ENCODE peak calls at places on chromosome 1, in ten cellular contexts. One of them, this sample, is unnamed.
A peak's percentile ranks its signal among the peaks of the same experiment; 100 is the strongest.

GRCh38 chr1:6998267-6998666 is 213.0 kb downstream of the CAMTA1 start:
- DNase-seq in esophagus muscularis mucosa: no peak
- DNase-seq in stomach: no peak
- DNase-seq in ovary: no peak
- DNase-seq in GM12878: no peak
- DNase-seq in suprapubic skin: no peak
- DNase-seq in A549: peak; percentile 13
- DNase-seq in K562: no peak
- DNase-seq in upper lobe of left lung: no peak
- DNase-seq in tibial nerve: no peak
- DNase-seq in this sample: no peak

GRCh38 chr1:34113887-34114286 is 51.1 kb downstream of the CSMD2 start:
- DNase-seq in esophagus muscularis mucosa: peak; percentile 45
- DNase-seq in stomach: no peak
- DNase-seq in ovary: no peak
- DNase-seq in GM12878: no peak
- DNase-seq in suprapubic skin: no peak
- DNase-seq in A549: peak; percentile 3
- DNase-seq in K562: no peak
- DNase-seq in upper lobe of left lung: no peak
- DNase-seq in tibial nerve: no peak
- DNase-seq in this sample: no peak

GRCh38 chr1:173489149-173489600 is 12.0 kb downstream of the PRDX6 start:
- DNase-seq in esophagus muscularis mucosa: no peak
- DNase-seq in stomach: no peak
- DNase-seq in ovary: no peak
- DNase-seq in GM12878: no peak
- DNase-seq in suprapubic skin: no peak
- DNase-seq in A549: no peak
- DNase-seq in K562: no peak
- DNase-seq in upper lobe of left lung: no peak
- DNase-seq in tibial nerve: no peak
- DNase-seq in this sample: no peak

GRCh38 chr1:152479792-152480595 is 30.6 kb upstream of the LCE5A start:
- DNase-seq in esophagus muscularis mucosa: peak; percentile 89
- DNase-seq in stomach: peak; percentile 54
- DNase-seq in ovary: peak; percentile 23
- DNase-seq in GM12878: no peak
- DNase-seq in suprapubic skin: no peak
- DNase-seq in A549: peak; percentile 61
- DNase-seq in K562: peak; percentile 65
- DNase-seq in upper lobe of left lung: peak; percentile 27
- DNase-seq in tibial nerve: peak; percentile 22
- DNase-seq in this sample: no peak

GRCh38 chr1:33348194-33348593 is 27.3 kb upstream of the A3GALT2 start:
- DNase-seq in esophagus muscularis mucosa: no peak
- DNase-seq in stomach: no peak
- DNase-seq in ovary: no peak
- DNase-seq in GM12878: no peak
- DNase-seq in suprapubic skin: no peak
- DNase-seq in A549: no peak
- DNase-seq in K562: no peak
- DNase-seq in upper lobe of left lung: no peak
- DNase-seq in tibial nerve: no peak
- DNase-seq in this sample: peak; percentile 66

GRCh38 chr1:110477041-110477440 is 26.1 kb downstream of the PROK1 start:
- DNase-seq in esophagus muscularis mucosa: no peak
- DNase-seq in stomach: no peak
- DNase-seq in ovary: no peak
- DNase-seq in GM12878: no peak
- DNase-seq in suprapubic skin: no peak
- DNase-seq in A549: peak; percentile 74
- DNase-seq in K562: no peak
- DNase-seq in upper lobe of left lung: no peak
- DNase-seq in tibial nerve: no peak
- DNase-seq in this sample: no peak

GRCh38 chr1:171486048-171486519 is 754 bp downstream of the PRRC2C start:
- DNase-seq in esophagus muscularis mucosa: no peak
- DNase-seq in stomach: peak; percentile 27
- DNase-seq in ovary: no peak
- DNase-seq in GM12878: peak; percentile 46
- DNase-seq in suprapubic skin: no peak
- DNase-seq in A549: peak; percentile 7
- DNase-seq in K562: no peak
- DNase-seq in upper lobe of left lung: peak; percentile 45
- DNase-seq in tibial nerve: peak; percentile 40
- DNase-seq in this sample: peak; percentile 64

GRCh38 chr1:64295566-64295965 is 92.1 kb downstream of the UBE2U start:
- DNase-seq in esophagus muscularis mucosa: no peak
- DNase-seq in stomach: no peak
- DNase-seq in ovary: no peak
- DNase-seq in GM12878: no peak
- DNase-seq in suprapubic skin: no peak
- DNase-seq in A549: no peak
- DNase-seq in K562: no peak
- DNase-seq in upper lobe of left lung: no peak
- DNase-seq in tibial nerve: no peak
- DNase-seq in this sample: no peak

GRCh38 chr1:207752456-207753132 is 740 bp downstream of the CD46 start:
- DNase-seq in esophagus muscularis mucosa: no peak
- DNase-seq in stomach: peak; percentile 66
- DNase-seq in ovary: peak; percentile 38
- DNase-seq in GM12878: no peak
- DNase-seq in suprapubic skin: no peak
- DNase-seq in A549: no peak
- DNase-seq in K562: peak; percentile 60
- DNase-seq in upper lobe of left lung: peak; percentile 70
- DNase-seq in tibial nerve: no peak
- DNase-seq in this sample: peak; percentile 65

GRCh38 chr1:207754942-207755689 is 3.3 kb downstream of the CD46 start:
- DNase-seq in esophagus muscularis mucosa: no peak
- DNase-seq in stomach: no peak
- DNase-seq in ovary: no peak
- DNase-seq in GM12878: no peak
- DNase-seq in suprapubic skin: no peak
- DNase-seq in A549: no peak
- DNase-seq in K562: no peak
- DNase-seq in upper lobe of left lung: no peak
- DNase-seq in tibial nerve: no peak
- DNase-seq in this sample: no peak

GRCh38 chr1:207753611-207754010 is 1.8 kb downstream of the CD46 start:
- DNase-seq in esophagus muscularis mucosa: no peak
- DNase-seq in stomach: no peak
- DNase-seq in ovary: no peak
- DNase-seq in GM12878: no peak
- DNase-seq in suprapubic skin: no peak
- DNase-seq in A549: no peak
- DNase-seq in K562: no peak
- DNase-seq in upper lobe of left lung: no peak
- DNase-seq in tibial nerve: no peak
- DNase-seq in this sample: no peak

GRCh38 chr1:207755846-207756692 is 4.2 kb downstream of the CD46 start:
- DNase-seq in esophagus muscularis mucosa: no peak
- DNase-seq in stomach: no peak
- DNase-seq in ovary: no peak
- DNase-seq in GM12878: no peak
- DNase-seq in suprapubic skin: no peak
- DNase-seq in A549: no peak
- DNase-seq in K562: no peak
- DNase-seq in upper lobe of left lung: no peak
- DNase-seq in tibial nerve: no peak
- DNase-seq in this sample: no peak

GRCh38 chr1:207754011-207754410 is 2.2 kb downstream of the CD46 start:
- DNase-seq in esophagus muscularis mucosa: no peak
- DNase-seq in stomach: no peak
- DNase-seq in ovary: no peak
- DNase-seq in GM12878: no peak
- DNase-seq in suprapubic skin: no peak
- DNase-seq in A549: no peak
- DNase-seq in K562: no peak
- DNase-seq in upper lobe of left lung: no peak
- DNase-seq in tibial nerve: no peak
- DNase-seq in this sample: no peak
- H3K4me3 ChIP-seq in esophagus muscularis mucosa: no peak overlapping the region
- H3K4me3 ChIP-seq in stomach: peak overlapping the region; percentile 93
- H3K4me3 ChIP-seq in ovary: no peak overlapping the region
- H3K4me3 ChIP-seq in GM12878: peak overlapping the region; percentile 84
- H3K4me3 ChIP-seq in suprapubic skin: peak overlapping the region; percentile 82
- H3K4me3 ChIP-seq in A549: peak overlapping the region; percentile 99
- H3K4me3 ChIP-seq in K562: peak overlapping the region; percentile 92
- H3K4me3 ChIP-seq in upper lobe of left lung: peak overlapping the region; percentile 89
- H3K4me3 ChIP-seq in tibial nerve: no peak overlapping the region
- H3K4me3 ChIP-seq in this sample: no peak overlapping the region

DNA sequence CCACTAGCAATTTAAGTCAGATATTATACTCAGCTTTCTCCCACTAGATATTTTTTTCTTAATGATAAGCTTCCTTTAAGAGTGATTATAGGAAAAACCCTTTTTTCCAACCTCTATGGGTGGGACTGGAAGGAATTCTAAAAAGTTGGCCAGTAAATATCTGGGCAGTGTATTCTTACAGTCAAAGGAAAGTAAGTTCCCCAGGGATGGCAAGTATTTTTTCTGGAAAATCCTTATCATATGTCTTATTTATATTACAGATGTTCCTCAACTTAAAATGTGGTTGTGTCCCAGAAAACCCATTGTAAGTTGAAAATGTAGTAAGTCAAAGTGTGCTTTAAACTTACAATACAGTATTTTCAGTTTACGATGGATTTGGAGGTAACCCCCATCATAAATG is 29.2 kb downstream of the CMPK1 start:
- DNase-seq in esophagus muscularis mucosa: no peak
- DNase-seq in stomach: no peak
- DNase-seq in ovary: no peak
- DNase-seq in GM12878: no peak
- DNase-seq in suprapubic skin: no peak
- DNase-seq in A549: no peak
- DNase-seq in K562: no peak
- DNase-seq in upper lobe of left lung: no peak
- DNase-seq in tibial nerve: no peak
- DNase-seq in this sample: no peak
- TF ChIP-seq EP300 in esophagus muscularis mucosa: no peak
- TF ChIP-seq EP300 in stomach: no peak
- TF ChIP-seq EP300 in ovary: no peak
- TF ChIP-seq EP300 in GM12878: no peak
- TF ChIP-seq EP300 in suprapubic skin: no peak
- TF ChIP-seq EP300 in A549: no peak
- TF ChIP-seq EP300 in K562: no peak
- TF ChIP-seq EP300 in upper lobe of left lung: no peak
- TF ChIP-seq EP300 in tibial nerve: no peak
- TF ChIP-seq EP300 in this sample: no peak

GRCh38 chr1:162279099-162279498 is 97.6 kb downstream of the SPATA46 start:
- DNase-seq in esophagus muscularis mucosa: no peak
- DNase-seq in stomach: no peak
- DNase-seq in ovary: no peak
- DNase-seq in GM12878: no peak
- DNase-seq in suprapubic skin: no peak
- DNase-seq in A549: no peak
- DNase-seq in K562: no peak
- DNase-seq in upper lobe of left lung: peak; percentile 26
- DNase-seq in tibial nerve: no peak
- DNase-seq in this sample: no peak

GRCh38 chr1:162285149-162285561 is 91.5 kb downstream of the SPATA46 start:
- DNase-seq in esophagus muscularis mucosa: no peak
- DNase-seq in stomach: peak; percentile 95
- DNase-seq in ovary: no peak
- DNase-seq in GM12878: no peak
- DNase-seq in suprapubic skin: no peak
- DNase-seq in A549: no peak
- DNase-seq in K562: no peak
- DNase-seq in upper lobe of left lung: peak; percentile 90
- DNase-seq in tibial nerve: no peak
- DNase-seq in this sample: no peak

GRCh38 chr1:162283657-162284056 is 93.0 kb downstream of the SPATA46 start:
- DNase-seq in esophagus muscularis mucosa: no peak
- DNase-seq in stomach: peak; percentile 67
- DNase-seq in ovary: no peak
- DNase-seq in GM12878: no peak
- DNase-seq in suprapubic skin: no peak
- DNase-seq in A549: no peak
- DNase-seq in K562: no peak
- DNase-seq in upper lobe of left lung: no peak
- DNase-seq in tibial nerve: no peak
- DNase-seq in this sample: no peak

GRCh38 chr1:162284206-162284955 is 92.3 kb downstream of the SPATA46 start:
- DNase-seq in esophagus muscularis mucosa: no peak
- DNase-seq in stomach: peak; percentile 86
- DNase-seq in ovary: no peak
- DNase-seq in GM12878: no peak
- DNase-seq in suprapubic skin: no peak
- DNase-seq in A549: no peak
- DNase-seq in K562: no peak
- DNase-seq in upper lobe of left lung: no peak
- DNase-seq in tibial nerve: no peak
- DNase-seq in this sample: no peak
- H3K4me3 ChIP-seq in esophagus muscularis mucosa: no peak overlapping the region
- H3K4me3 ChIP-seq in stomach: peak overlapping the region; percentile 20
- H3K4me3 ChIP-seq in ovary: no peak overlapping the region
- H3K4me3 ChIP-seq in GM12878: no peak overlapping the region
- H3K4me3 ChIP-seq in suprapubic skin: no peak overlapping the region
- H3K4me3 ChIP-seq in A549: no peak overlapping the region
- H3K4me3 ChIP-seq in K562: no peak overlapping the region
- H3K4me3 ChIP-seq in upper lobe of left lung: no peak overlapping the region
- H3K4me3 ChIP-seq in tibial nerve: no peak overlapping the region
- H3K4me3 ChIP-seq in this sample: no peak overlapping the region

GRCh38 chr1:168599636-168600035 is 23.2 kb downstream of the XCL1 start:
- DNase-seq in esophagus muscularis mucosa: peak; percentile 10
- DNase-seq in stomach: no peak
- DNase-seq in ovary: no peak
- DNase-seq in GM12878: no peak
- DNase-seq in suprapubic skin: no peak
- DNase-seq in A549: no peak
- DNase-seq in K562: no peak
- DNase-seq in upper lobe of left lung: no peak
- DNase-seq in tibial nerve: no peak
- DNase-seq in this sample: no peak

GRCh38 chr1:168606096-168606495 is 29.7 kb downstream of the XCL1 start:
- DNase-seq in esophagus muscularis mucosa: no peak
- DNase-seq in stomach: no peak
- DNase-seq in ovary: no peak
- DNase-seq in GM12878: no peak
- DNase-seq in suprapubic skin: no peak
- DNase-seq in A549: no peak
- DNase-seq in K562: no peak
- DNase-seq in upper lobe of left lung: no peak
- DNase-seq in tibial nerve: no peak
- DNase-seq in this sample: no peak

GRCh38 chr1:168605443-168605842 is 29.0 kb downstream of the XCL1 start:
- DNase-seq in esophagus muscularis mucosa: peak; percentile 4
- DNase-seq in stomach: no peak
- DNase-seq in ovary: no peak
- DNase-seq in GM12878: no peak
- DNase-seq in suprapubic skin: no peak
- DNase-seq in A549: no peak
- DNase-seq in K562: no peak
- DNase-seq in upper lobe of left lung: no peak
- DNase-seq in tibial nerve: no peak
- DNase-seq in this sample: no peak

GRCh38 chr1:168601051-168601450 is 24.6 kb downstream of the XCL1 start:
- DNase-seq in esophagus muscularis mucosa: no peak
- DNase-seq in stomach: no peak
- DNase-seq in ovary: no peak
- DNase-seq in GM12878: no peak
- DNase-seq in suprapubic skin: no peak
- DNase-seq in A549: no peak
- DNase-seq in K562: no peak
- DNase-seq in upper lobe of left lung: no peak
- DNase-seq in tibial nerve: no peak
- DNase-seq in this sample: no peak

GRCh38 chr1:168603501-168604107 is 27.2 kb downstream of the XCL1 start:
- DNase-seq in esophagus muscularis mucosa: peak; percentile 91
- DNase-seq in stomach: peak; percentile 83
- DNase-seq in ovary: peak; percentile 85
- DNase-seq in GM12878: peak; percentile 7
- DNase-seq in suprapubic skin: peak; percentile 83
- DNase-seq in A549: peak; percentile 45
- DNase-seq in K562: peak; percentile 62
- DNase-seq in upper lobe of left lung: peak; percentile 73
- DNase-seq in tibial nerve: peak; percentile 82
- DNase-seq in this sample: peak; percentile 88
- TF ChIP-seq EP300 in esophagus muscularis mucosa: no peak
- TF ChIP-seq EP300 in stomach: no peak
- TF ChIP-seq EP300 in ovary: no peak
- TF ChIP-seq EP300 in GM12878: no peak
- TF ChIP-seq EP300 in suprapubic skin: no peak
- TF ChIP-seq EP300 in A549: no peak
- TF ChIP-seq EP300 in K562: no peak
- TF ChIP-seq EP300 in upper lobe of left lung: no peak
- TF ChIP-seq EP300 in tibial nerve: no peak
- TF ChIP-seq EP300 in this sample: no peak